ENCODE peak calls at places on chromosomes 7 and 10, in ten cellular contexts. G, M, E, Z, P, K, I, C, A and R are unnamed samples.
A peak's percentile ranks its signal among the peaks of the same experiment; 100 is the strongest.

GRCh38 chr7:30285531-30286284 is 1.3 kb downstream of the ZNRF2 start:
- DNase-seq in M (no peak), G (peak; percentile 28), I (peak; percentile 59), Z (peak; percentile 28), C (peak; percentile 59), A (peak; percentile 9), E (peak; percentile 29), P (peak; percentile 66), K (peak; percentile 64), R (peak; percentile 61)

GRCh38 chr10:133006806-133007205 is 64.4 kb upstream of the CFAP46 start:
- DNase-seq in K (no peak), P (no peak), A (no peak), E (no peak), Z (no peak), G (no peak), C (no peak), M (no peak), I (no peak), R (no peak)

GRCh38 chr7:120311028-120311788 is 38.2 kb downstream of the KCND2 start:
- DNase-seq in M (no peak), G (no peak), I (no peak), A (no peak), E (no peak), Z (no peak), K (no peak), C (no peak), P (no peak), R (no peak)

GRCh38 chr7:74002474-74003017 is 25.4 kb upstream of the ELN start:
- DNase-seq in I (peak; percentile 57), A (peak; percentile 87), P (no peak), G (peak; percentile 5), M (peak; percentile 54), Z (no peak), E (peak; percentile 41), K (no peak), C (peak; percentile 68), R (peak; percentile 86)

GRCh38 chr7:44398506-44398905 is 73.1 kb upstream of the CAMK2B start:
- DNase-seq in A (no peak), I (no peak), Z (no peak), C (no peak), K (no peak), E (no peak), G (no peak), M (no peak), P (no peak), R (no peak)

GRCh38 chr7:70392870-70393269 is 739.1 kb upstream of the GALNT17 start:
- DNase-seq in G (no peak), P (no peak), M (no peak), E (no peak), I (no peak), C (no peak), K (no peak), A (no peak), Z (no peak), R (no peak)

GRCh38 chr7:143490719-143491306 is 13.1 kb downstream of the TAS2R41 start:
- DNase-seq in P (no peak), E (no peak), Z (no peak), G (no peak), C (peak; percentile 45), K (no peak), I (no peak), M (no peak), A (peak; percentile 48), R (peak; percentile 33)

GRCh38 chr7:50121269-50121668 is 28.2 kb upstream of the ZPBP start:
- DNase-seq in K (no peak), A (no peak), I (no peak), C (no peak), E (no peak), P (no peak), Z (no peak), G (no peak), M (no peak), R (no peak)

GRCh38 chr7:80478683-80479082 is 33.2 kb downstream of the GNAT3 start:
- DNase-seq in I (no peak), P (no peak), Z (no peak), C (peak; percentile 53), M (peak; percentile 39), E (no peak), G (no peak), A (peak; percentile 26), K (no peak), R (peak; percentile 82)

GRCh38 chr7:452230-452751 is 67.4 kb downstream of the PDGFA start:
- DNase-seq in C (no peak), E (no peak), K (no peak), M (no peak), Z (no peak), A (peak; percentile 69), I (no peak), P (no peak), G (no peak), R (peak; percentile 42)

GRCh38 chr7:25786958-25787730 is 364.9 kb upstream of the NFE2L3 start:
- DNase-seq in C (no peak), A (peak; percentile 18), I (no peak), P (no peak), G (no peak), K (no peak), M (no peak), Z (no peak), E (no peak), R (peak; percentile 30)

GRCh38 chr7:151393031-151393977 is 16.5 kb downstream of the WDR86 start:
- DNase-seq in M (no peak), A (no peak), Z (no peak), I (no peak), G (no peak), K (no peak), C (no peak), P (no peak), E (no peak), R (no peak)

GRCh38 chr10:15237351-15237750 is 68.9 kb upstream of the NMT2 start:
- DNase-seq in P (no peak), K (no peak), Z (no peak), A (peak; percentile 77), E (no peak), M (no peak), G (no peak), I (peak; percentile 41), C (peak; percentile 59), R (peak; percentile 72)

GRCh38 chr7:70143089-70144044 is 545.1 kb downstream of the AUTS2 start:
- DNase-seq in E (no peak), C (no peak), A (peak; percentile 81), M (no peak), P (no peak), G (no peak), K (no peak), I (no peak), Z (no peak), R (peak; percentile 37)

GRCh38 chr10:72056113-72056512 is 32.2 kb downstream of the SPOCK2 start:
- DNase-seq in E (no peak), A (no peak), K (no peak), Z (no peak), G (no peak), C (no peak), I (no peak), P (no peak), M (no peak), R (no peak)

GRCh38 chr10:70477661-70478162 is 855 bp upstream of the PALD1 start:
- DNase-seq in G (peak; percentile 75), I (peak; percentile 82), M (no peak), K (no peak), Z (peak; percentile 70), E (peak; percentile 51), P (peak; percentile 70), A (no peak), C (peak; percentile 50), R (no peak)

GRCh38 chr7:66380285-66380888 is 175.3 kb downstream of the TPST1 start:
- DNase-seq in I (no peak), A (no peak), Z (no peak), P (no peak), C (no peak), K (no peak), G (no peak), E (no peak), M (no peak), R (peak; percentile 20)

GRCh38 chr7:118627467-118627866 is 403.0 kb downstream of the ANKRD7 start:
- DNase-seq in C (no peak), K (peak; percentile 29), A (no peak), G (no peak), Z (no peak), M (no peak), E (no peak), P (no peak), I (no peak), R (no peak)

GRCh38 chr7:134084488-134085144 is 42.5 kb upstream of the LRGUK start:
- DNase-seq in M (no peak), C (no peak), A (no peak), K (no peak), Z (no peak), G (no peak), I (no peak), E (no peak), P (no peak), R (no peak)

GRCh38 chr7:114957434-114957833 is 35.5 kb downstream of the MDFIC start:
- DNase-seq in E (no peak), M (no peak), P (no peak), A (no peak), I (no peak), K (no peak), C (no peak), G (no peak), Z (no peak), R (no peak)

GRCh38 chr7:148630078-148630477 is 39.5 kb downstream of the C7orf33 start:
- DNase-seq in P (no peak), G (no peak), M (no peak), I (no peak), Z (no peak), K (no peak), E (no peak), C (no peak), A (no peak), R (no peak)

GRCh38 chr10:33494000-33494399 is 159.5 kb upstream of the NRP1 start:
- DNase-seq in G (no peak), Z (no peak), M (no peak), E (no peak), A (no peak), P (no peak), I (no peak), K (no peak), C (no peak), R (no peak)

GRCh38 chr7:148340881-148341280 is 249.7 kb upstream of the C7orf33 start:
- DNase-seq in G (no peak), P (no peak), Z (no peak), E (no peak), M (no peak), A (no peak), I (no peak), K (no peak), C (no peak), R (no peak)

GRCh38 chr10:101562231-101562630 is 25.8 kb downstream of the POLL start:
- DNase-seq in A (no peak), Z (no peak), C (no peak), E (no peak), P (no peak), K (peak; percentile 32), M (no peak), G (no peak), I (no peak), R (no peak)